ENCODE peak calls at places on chromosomes 11 and 22, in nine cellular contexts. Z is AG04450; A is SK-N-SH; L is SK-N-MC; E is foreskin fibroblast; U is ascending aorta; X is colonic mucosa; S is naive thymus-derived CD4-positive, alpha-beta T cell; C is astrocyte of the cerebellum. T is an unnamed sample.

GRCh38 chr11:46389450-46390330 is 1.9 kb downstream of the CHRM4 start:
- DNase-seq in E (peak), X (peak), A (peak), C (no peak), U (no peak), Z (no peak), L (no peak), S (no peak), T (no peak)

GRCh38 chr11:77819921-77820564 is 479 bp downstream of the RSF1 start:
- DNase-seq in A (peak), U (no peak), C (no peak), Z (no peak), E (peak), S (no peak), L (no peak), X (peak), T (no peak)

GRCh38 chr22:38953577-38954413 is 3.6 kb upstream of the APOBEC3A start:
- DNase-seq in C (no peak), S (no peak), A (no peak), X (peak), U (no peak), L (no peak), Z (no peak), E (no peak), T (no peak)

GRCh38 chr22:25282671-25283561 is 63.5 kb downstream of the CRYBB2 start:
- DNase-seq in Z (no peak), U (no peak), L (no peak), X (no peak), C (no peak), A (peak), E (no peak), S (no peak), T (no peak)

GRCh38 chr11:45110562-45110961 is 35.9 kb upstream of the PRDM11 start:
- DNase-seq in L (peak), A (peak), Z (peak), E (peak), X (peak), S (peak), U (no peak), C (peak), T (peak)

GRCh38 chr11:57480409-57481137 is 20.2 kb downstream of the RTN4RL2 start:
- DNase-seq in E (peak), X (peak), U (no peak), S (peak), L (no peak), C (no peak), Z (no peak), A (peak), T (no peak)

GRCh38 chr11:20444537-20444936 is 57.0 kb downstream of the PRMT3 start:
- DNase-seq in S (no peak), X (no peak), A (no peak), C (no peak), E (no peak), Z (no peak), L (no peak), U (no peak), T (no peak)

GRCh38 chr11:133529807-133530500 is 2.3 kb downstream of the OPCML start:
- DNase-seq in U (no peak), A (no peak), Z (no peak), C (no peak), X (no peak), L (no peak), S (no peak), E (no peak), T (no peak)

GRCh38 chr11:66279092-66279797 is 1.3 kb downstream of the CNIH2 start:
- DNase-seq in S (no peak), C (no peak), X (no peak), U (no peak), A (peak), Z (no peak), L (no peak), E (no peak), T (no peak)

GRCh38 chr11:72577271-72577681 is 96.9 kb downstream of the PDE2A start:
- DNase-seq in S (no peak), X (no peak), Z (no peak), L (no peak), A (no peak), U (no peak), E (no peak), C (no peak), T (no peak)

GRCh38 chr22:31607696-31608095 is 54.3 kb downstream of the PISD start:
- DNase-seq in U (no peak), E (no peak), X (no peak), L (no peak), Z (no peak), A (no peak), S (no peak), C (no peak), T (no peak)

GRCh38 chr11:131665344-131665968 is 295.0 kb downstream of the NTM start:
- DNase-seq in S (no peak), L (no peak), U (no peak), E (no peak), A (no peak), Z (no peak), X (no peak), C (no peak), T (no peak)

GRCh38 chr11:719214-720016 is 13.4 kb downstream of the EPS8L2 start:
- DNase-seq in C (no peak), U (no peak), A (peak), E (no peak), Z (no peak), L (no peak), X (peak), S (no peak), T (no peak)

GRCh38 chr11:61902313-61902712 is 11.0 kb upstream of the FADS3 start:
- DNase-seq in L (no peak), E (no peak), U (no peak), Z (no peak), A (no peak), X (no peak), C (no peak), S (no peak), T (no peak)

GRCh38 chr11:100190395-100190794 is 496.7 kb upstream of the ARHGAP42 start:
- DNase-seq in L (no peak), Z (no peak), S (no peak), X (no peak), C (no peak), U (no peak), A (no peak), E (no peak), T (no peak)

GRCh38 chr22:43118953-43119458 is 8.5 kb downstream of the BIK start:
- DNase-seq in U (no peak), S (no peak), L (no peak), E (no peak), X (peak), A (no peak), Z (no peak), C (no peak), T (no peak)

GRCh38 chr11:46346886-46347636 is at the start of gene DGKZ:
- DNase-seq in X (peak), Z (no peak), L (no peak), A (peak), S (peak), U (peak), C (peak), E (peak), T (no peak)

GRCh38 chr11:14411818-14412217 is 52.8 kb upstream of the RRAS2 start:
- DNase-seq in C (peak), E (peak), S (no peak), Z (peak), L (no peak), U (no peak), X (peak), A (no peak), T (no peak)

GRCh38 chr11:25615841-25616240 is 716.1 kb upstream of the ANO3 start:
- DNase-seq in S (no peak), X (no peak), L (no peak), Z (no peak), A (no peak), U (no peak), E (no peak), C (no peak), T (no peak)

GRCh38 chr22:19959043-19959586 is 17.5 kb upstream of the TXNRD2 start:
- DNase-seq in Z (no peak), C (no peak), A (peak), X (peak), U (peak), L (no peak), E (peak), S (no peak), T (no peak)

GRCh38 chr11:119365071-119365591 is 16.4 kb downstream of the USP2 start:
- DNase-seq in Z (no peak), A (no peak), X (no peak), S (no peak), E (peak), U (no peak), C (no peak), L (no peak), T (no peak)

GRCh38 chr11:112277937-112278336 is 17.3 kb upstream of the PLET1 start:
- DNase-seq in X (no peak), L (no peak), A (no peak), Z (no peak), E (peak), U (no peak), S (no peak), C (no peak), T (peak)

DNA sequence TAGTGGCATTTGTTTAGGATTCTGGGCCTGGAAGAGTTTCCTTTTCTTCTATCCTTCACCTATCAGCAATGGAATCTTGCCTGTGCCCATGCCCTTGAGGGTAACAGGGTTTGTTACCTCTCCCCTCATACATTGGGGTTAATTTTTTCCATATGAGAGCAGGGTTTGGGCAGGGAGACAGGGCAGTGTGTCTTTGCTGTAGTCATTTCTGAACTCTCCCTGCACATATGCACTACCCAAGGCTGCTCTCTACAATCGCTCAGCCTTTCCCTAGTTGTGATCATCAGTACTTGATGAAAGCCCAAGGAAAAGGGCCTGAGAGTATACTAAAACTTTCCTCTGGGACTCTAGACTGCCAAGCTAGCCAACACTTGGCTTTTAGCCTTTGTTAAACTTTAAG is 95.7 kb downstream of the LRRC32 start:
- DNase-seq in X (no peak), E (no peak), L (no peak), A (no peak), Z (no peak), S (no peak), U (no peak), C (no peak), T (no peak)
- H3K4me3 ChIP-seq in X (no peak), E (no peak), L (no peak), A (no peak), Z (no peak), S (no peak), U (no peak), C (no peak), T (no peak)

DNA sequence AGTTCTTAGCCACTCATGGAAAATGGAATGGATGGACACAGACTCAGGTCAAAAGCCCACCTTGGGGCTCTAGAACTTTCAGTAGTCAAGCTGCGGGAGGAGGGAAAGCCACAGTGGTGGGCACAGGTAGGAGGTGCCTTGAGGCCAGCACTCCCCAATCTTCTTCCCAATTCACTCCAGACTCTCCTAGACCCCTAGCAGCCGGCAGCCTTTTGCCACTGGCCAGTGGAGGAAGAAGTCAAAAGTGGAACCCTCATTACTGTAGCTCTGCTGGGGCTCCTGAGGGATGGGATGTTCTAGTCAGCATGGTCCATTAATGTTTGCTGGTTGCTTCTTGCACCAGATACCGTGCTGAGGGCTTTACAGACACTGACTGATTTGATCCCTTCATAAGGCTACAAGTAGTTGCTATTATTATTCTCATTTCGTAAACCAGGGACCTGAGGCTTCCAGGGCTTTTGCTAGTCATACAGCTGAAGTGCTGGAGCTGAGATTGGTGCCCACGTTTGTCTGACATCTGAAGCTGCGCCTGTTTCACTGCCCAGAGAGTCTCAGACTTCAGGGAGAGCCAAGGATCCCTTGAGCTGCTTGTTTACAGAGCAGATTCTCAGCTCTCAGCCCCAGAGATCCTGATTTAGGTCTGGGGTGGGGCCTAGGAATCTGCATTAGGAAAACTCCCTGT is 1.1 kb downstream of the UCP3 start:
- DNase-seq in X (no peak), A (no peak), E (no peak), L (no peak), C (no peak), U (no peak), S (no peak), Z (no peak), T (no peak)
- H3K4me3 ChIP-seq in X (no peak), A (no peak), E (no peak), L (no peak), C (no peak), U (no peak), S (no peak), Z (no peak), T (no peak)

GRCh38 chr11:2271077-2271326 is 614 bp upstream of the ASCL2 start:
- DNase-seq in E (no peak), A (no peak), Z (no peak), U (no peak), S (no peak), X (peak), C (no peak), L (no peak), T (no peak)
- H3K4me3 ChIP-seq in E (no peak), A (no peak), Z (no peak), U (peak), S (no peak), X (peak), C (no peak), L (no peak), T (no peak)

GRCh38 chr11:10451399-10452116 is 3.5 kb upstream of the AMPD3 start:
- DNase-seq in S (no peak), C (no peak), L (no peak), Z (no peak), E (no peak), U (no peak), A (no peak), X (no peak), T (no peak)

GRCh38 chr11:10453261-10453660 is 1.8 kb upstream of the AMPD3 start:
- DNase-seq in U (no peak), C (no peak), L (no peak), Z (no peak), S (no peak), E (no peak), A (no peak), X (no peak), T (no peak)

GRCh38 chr11:10450451-10451398 is 4.3 kb upstream of the AMPD3 start:
- DNase-seq in A (peak), E (peak), L (no peak), Z (no peak), S (peak), X (peak), C (no peak), U (no peak), T (no peak)

GRCh38 chr11:10454506-10454901 is 560 bp upstream of the AMPD3 start:
- DNase-seq in U (no peak), E (no peak), X (no peak), L (no peak), C (no peak), Z (no peak), S (no peak), A (no peak), T (no peak)

GRCh38 chr11:10452211-10452767 is 2.8 kb upstream of the AMPD3 start:
- DNase-seq in X (peak), E (peak), S (no peak), U (no peak), L (no peak), Z (no peak), C (no peak), A (no peak), T (no peak)
- H3K4me3 ChIP-seq in X (no peak), E (no peak), S (no peak), U (no peak), L (no peak), Z (no peak), C (no peak), A (no peak), T (no peak)